ENCODE peak calls at places on chromosomes 7 and 10, in six cellular contexts. K, O, T, Y, C and S are unnamed samples. For H3K4me1, the result is how much of the 10 kb centered on the place peaks cover.

GRCh38 chr7:139601176-139601575 is 77.7 kb downstream of the CLEC2L start:
- DNase-seq in K (no peak), O (no peak), T (no peak), Y (no peak), C (no peak), S (no peak)

GRCh38 chr7:151087247-151088018 is 1.2 kb downstream of the AGAP3 start:
- DNase-seq in K (no peak), O (peak), T (peak), Y (no peak), C (peak), S (no peak)

GRCh38 chr7:21617916-21618390 is 75.1 kb downstream of the DNAH11 start:
- DNase-seq in K (peak), O (peak), T (no peak), Y (no peak), C (no peak), S (no peak)

GRCh38 chr10:100983868-100984669 is 3.2 kb downstream of the MRPL43 start:
- DNase-seq in K (no peak), O (no peak), T (no peak), Y (no peak), C (no peak), S (no peak)

GRCh38 chr10:43305881-43306280 is 39.0 kb upstream of the RASGEF1A start:
- DNase-seq in K (no peak), O (no peak), T (no peak), Y (no peak), C (no peak), S (no peak)

GRCh38 chr10:114541081-114541833 is 116.8 kb downstream of the ABLIM1 start:
- DNase-seq in K (no peak), O (peak), T (no peak), Y (no peak), C (no peak), S (no peak)

GRCh38 chr10:101388671-101389276 is 34.8 kb downstream of the BTRC start:
- DNase-seq in K (no peak), O (no peak), T (no peak), Y (no peak), C (no peak), S (no peak)

GRCh38 chr7:45919947-45920542 is 1.0 kb downstream of the IGFBP3 start:
- DNase-seq in K (no peak), O (no peak), T (no peak), Y (no peak), C (no peak), S (no peak)

GRCh38 chr7:132527467-132528410 is 48.5 kb downstream of the PLXNA4 start:
- DNase-seq in K (no peak), O (no peak), T (no peak), Y (no peak), C (no peak), S (no peak)

GRCh38 chr7:106092204-106092603 is 19.9 kb downstream of the SYPL1 start:
- DNase-seq in K (no peak), O (no peak), T (no peak), Y (no peak), C (no peak), S (no peak)

GRCh38 chr10:103117247-103117646 is 75.8 kb downstream of the NT5C2 start:
- DNase-seq in K (no peak), O (no peak), T (no peak), Y (no peak), C (no peak), S (no peak)

GRCh38 chr7:138440460-138440859 is 19.6 kb upstream of the TRIM24 start:
- DNase-seq in K (no peak), O (no peak), T (no peak), Y (no peak), C (no peak), S (no peak)

GRCh38 chr7:132516042-132516840 is 60.0 kb downstream of the PLXNA4 start:
- DNase-seq in K (no peak), O (peak), T (no peak), Y (no peak), C (no peak), S (no peak)

GRCh38 chr10:101444058-101444457 is 90.1 kb downstream of the BTRC start:
- DNase-seq in K (peak), O (peak), T (no peak), Y (no peak), C (no peak), S (no peak)

GRCh38 chr7:128435311-128435654 is 20.4 kb upstream of the HILPDA start:
- DNase-seq in K (peak), O (no peak), T (no peak), Y (no peak), C (no peak), S (no peak)

GRCh38 chr7:75054744-75055527 is 18.7 kb downstream of the RCC1L start:
- DNase-seq in K (no peak), O (peak), T (no peak), Y (no peak), C (no peak), S (no peak)

GRCh38 chr10:133294189-133294588 is 14.5 kb downstream of the TUBGCP2 start:
- DNase-seq in K (no peak), O (no peak), T (no peak), Y (no peak), C (no peak), S (no peak)

GRCh38 chr7:131624536-131624935 is 68.1 kb upstream of the PODXL start:
- DNase-seq in K (no peak), O (peak), T (no peak), Y (no peak), C (no peak), S (no peak)

GRCh38 chr7:154858836-154859537 is 143.9 kb downstream of the PAXIP1 start:
- DNase-seq in K (no peak), O (no peak), T (no peak), Y (no peak), C (peak), S (no peak)

GRCh38 chr10:132371641-132372081 is 25.3 kb upstream of the PWWP2B start:
- DNase-seq in K (no peak), O (no peak), T (no peak), Y (peak), C (no peak), S (peak)

GRCh38 chr10:74189999-74190421 is 39.0 kb downstream of the ADK start:
- DNase-seq in K (no peak), O (peak), T (peak), Y (no peak), C (no peak), S (peak)

GRCh38 chr10:110200518-110200917 is 6.9 kb upstream of the MXI1 start:
- DNase-seq in K (no peak), O (no peak), T (no peak), Y (no peak), C (no peak), S (no peak)

GRCh38 chr7:3196629-3197028 is 104.4 kb upstream of the SDK1 start:
- DNase-seq in K (no peak), O (no peak), T (no peak), Y (no peak), C (no peak), S (no peak)

GRCh38 chr7:28666144-28666543 is 253.8 kb downstream of the CREB5 start:
- DNase-seq in K (no peak), O (no peak), T (no peak), Y (no peak), C (no peak), S (no peak)

GRCh38 chr7:22709857-22710256 is 17.1 kb upstream of the IL6 start:
- DNase-seq in K (no peak), O (no peak), T (no peak), Y (no peak), C (no peak), S (no peak)

GRCh38 chr7:16078076-16078952 is 343.0 kb downstream of the CRPPA start:
- DNase-seq in K (peak), O (peak), T (peak), Y (no peak), C (peak), S (peak)

GRCh38 chr10:108899686-108900085 is 1023.6 kb downstream of the XPNPEP1 start:
- DNase-seq in K (no peak), O (no peak), T (no peak), Y (no peak), C (no peak), S (no peak)

GRCh38 chr7:129438839-129439640 is 4.8 kb downstream of the STRIP2 start:
- DNase-seq in K (peak), O (peak), T (peak), Y (no peak), C (no peak), S (peak)

GRCh38 chr7:79968249-79968648 is 166.4 kb upstream of the GNAI1 start:
- DNase-seq in K (no peak), O (no peak), T (no peak), Y (no peak), C (no peak), S (no peak)

GRCh38 chr7:103065666-103066065 is 8.9 kb downstream of the FBXL13 start:
- DNase-seq in K (peak), O (peak), T (peak), Y (peak), C (peak), S (peak)

GRCh38 chr7:42734568-42734967 is 177.3 kb downstream of the C7orf25 start:
- DNase-seq in K (no peak), O (no peak), T (no peak), Y (no peak), C (no peak), S (no peak)

GRCh38 chr10:101441539-101442455 is 87.8 kb downstream of the BTRC start:
- DNase-seq in K (peak), O (peak), T (peak), Y (no peak), C (peak), S (peak)

GRCh38 chr10:86139066-86139657 is 227.4 kb downstream of the GRID1 start:
- DNase-seq in K (peak), O (no peak), T (peak), Y (peak), C (no peak), S (peak)

GRCh38 chr10:78852856-78853255 is 215.9 kb upstream of the ZMIZ1 start:
- DNase-seq in K (peak), O (peak), T (peak), Y (peak), C (no peak), S (peak)

GRCh38 chr7:34317039-34317438 is 341.0 kb upstream of the NPSR1 start:
- DNase-seq in K (no peak), O (no peak), T (no peak), Y (no peak), C (no peak), S (no peak)

GRCh38 chr10:36494386-36494785 is 631.0 kb upstream of the ANKRD30A start:
- DNase-seq in K (peak), O (peak), T (no peak), Y (no peak), C (no peak), S (no peak)

GRCh38 chr10:77417806-77418205 is 219.8 kb downstream of the KCNMA1 start:
- DNase-seq in K (no peak), O (no peak), T (no peak), Y (no peak), C (no peak), S (no peak)

GRCh38 chr7:29297194-29297890 is 102.8 kb downstream of the CHN2 start:
- DNase-seq in K (no peak), O (no peak), T (peak), Y (peak), C (no peak), S (no peak)

GRCh38 chr10:70494966-70495365 is 16.4 kb downstream of the PALD1 start:
- DNase-seq in K (no peak), O (no peak), T (no peak), Y (no peak), C (no peak), S (no peak)
- H3K27ac ChIP-seq in K (no peak), O (no peak), T (no peak), Y (no peak), C (no peak), S (no peak)

DNA sequence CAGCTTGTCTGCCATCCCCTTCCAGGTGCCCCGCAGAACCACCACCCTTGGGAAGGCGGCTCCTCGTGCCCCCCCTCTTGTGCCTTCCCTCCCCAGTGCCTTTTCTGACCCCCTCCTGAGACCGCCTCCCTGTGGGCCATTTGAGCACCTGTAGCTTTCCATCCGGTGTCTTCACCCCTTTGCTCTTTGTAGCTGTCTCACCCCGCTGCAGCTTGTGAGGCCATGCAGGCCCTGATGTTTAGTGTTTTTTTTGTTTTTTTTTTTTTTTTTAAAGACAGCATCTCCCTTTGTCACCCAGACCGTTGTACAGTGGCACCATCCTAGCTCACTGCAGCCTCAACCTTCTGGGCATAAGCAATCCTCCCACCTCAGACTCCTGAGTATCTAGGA is 52.5 kb downstream of the CUX1 start:
- DNase-seq in K (no peak), O (no peak), T (peak), Y (no peak), C (no peak), S (no peak)
- H3K4me1 ChIP-seq in K (half or more), O (under half), T (under half), Y (under half), C (under half), S (under half)

DNA sequence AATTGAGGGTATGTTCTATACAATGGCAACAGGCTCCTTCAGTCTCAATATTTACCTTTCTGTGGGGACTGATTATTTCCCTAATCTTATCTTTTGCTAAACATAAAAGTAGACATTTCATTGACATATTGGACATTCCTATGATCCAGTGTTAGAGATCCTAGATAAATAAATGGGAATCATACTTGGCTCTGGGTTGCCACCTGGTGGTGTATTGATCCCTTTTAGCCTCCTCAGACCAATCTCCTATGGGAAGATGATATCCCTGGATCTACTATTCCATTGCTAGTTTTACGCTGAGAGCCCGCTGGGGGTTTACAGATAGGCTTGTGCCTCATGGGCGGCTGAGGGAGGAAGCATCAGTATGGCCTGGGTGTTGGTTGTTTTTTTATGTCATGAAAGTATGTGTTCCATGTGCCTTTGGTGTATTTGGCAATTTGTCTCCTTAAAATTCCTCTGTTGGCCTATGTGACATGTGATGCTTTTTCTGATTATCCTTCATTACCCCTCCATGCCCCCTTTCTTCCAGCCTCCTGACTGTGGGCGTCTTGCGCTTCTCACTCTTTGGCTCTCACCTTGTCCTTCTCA is 18.8 kb downstream of the CELF2 start:
- DNase-seq in K (peak), O (peak), T (peak), Y (no peak), C (peak), S (no peak)
- TF ChIP-seq MAX in K (no peak), O (no peak), T (no peak), Y (no peak), C (no peak), S (no peak)

GRCh38 chr7:50268990-50269389 is 35.5 kb upstream of the IKZF1 start:
- DNase-seq in K (no peak), O (no peak), T (no peak), Y (no peak), C (no peak), S (no peak)
- H3K27ac ChIP-seq in K (no peak), O (no peak), T (no peak), Y (no peak), C (no peak), S (no peak)

DNA sequence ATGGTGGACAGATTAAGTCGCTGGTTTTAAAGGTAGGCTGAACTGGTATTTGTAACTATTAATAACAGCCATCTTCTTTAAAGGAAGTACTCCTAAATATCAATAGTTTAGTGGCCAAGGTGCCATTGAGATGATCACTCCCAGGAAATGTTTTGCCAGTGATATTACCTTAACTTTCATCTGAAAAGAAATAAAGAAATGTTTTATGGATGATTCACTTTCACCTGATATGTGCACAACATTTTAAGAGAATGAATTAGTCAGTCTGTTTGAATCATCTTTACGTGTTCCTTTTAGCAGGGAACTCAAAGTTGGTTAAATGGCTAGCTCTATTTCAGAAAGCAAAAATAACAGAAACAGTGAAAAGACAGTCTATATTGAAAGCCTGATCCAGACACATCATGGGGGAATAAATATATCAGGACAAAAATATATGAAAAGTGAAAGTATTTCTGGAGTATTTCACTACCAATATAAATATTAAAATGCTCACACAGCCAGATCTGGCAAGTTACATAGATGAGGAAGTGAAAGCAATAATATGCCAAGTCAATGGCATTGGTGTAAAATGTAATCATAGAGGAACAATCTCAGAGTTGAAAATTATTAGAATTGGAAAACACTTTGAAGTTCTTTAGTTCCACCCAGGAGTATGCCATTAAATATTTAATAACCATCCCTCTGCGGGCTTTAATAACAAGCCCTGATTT is 20.8 kb downstream of the MET start:
- DNase-seq in K (no peak), O (peak), T (no peak), Y (no peak), C (no peak), S (peak)
- H3K4me1 ChIP-seq in K (half or more), O (under half), T (under half), Y (under half), C (under half), S (half or more)

DNA sequence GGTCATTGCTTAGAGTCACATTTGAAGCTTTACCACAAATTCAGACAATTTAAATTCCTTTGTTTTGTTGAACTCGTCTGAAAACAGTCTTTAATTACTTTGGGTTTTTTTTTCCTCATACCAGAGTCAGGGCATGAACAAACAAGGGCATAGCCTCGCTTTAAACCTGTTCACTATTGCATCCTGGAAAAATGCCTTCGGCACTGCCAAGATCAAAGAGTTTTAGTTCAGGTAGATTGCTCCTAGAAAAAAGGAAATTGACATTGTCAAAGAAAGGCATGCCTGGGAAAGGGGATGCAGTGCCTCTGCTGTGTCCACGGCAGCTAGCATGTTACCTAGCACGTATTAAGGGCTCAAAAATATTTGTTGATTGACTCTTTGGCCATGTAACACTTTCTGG is 235.1 kb downstream of the ARHGAP21 start:
- DNase-seq in K (no peak), O (no peak), T (no peak), Y (no peak), C (no peak), S (no peak)
- TF ChIP-seq MAX in K (no peak), O (no peak), T (no peak), Y (no peak), C (no peak), S (no peak)